ENCODE peak calls at places on chromosomes 6 and 20, in four cellular contexts. One of them, this sample, is unnamed.

GRCh38 chr6:36929607-36930006 is 24.9 kb upstream of the PI16 start:
- DNase-seq in spleen: no peak
- DNase-seq in transverse colon: no peak
- DNase-seq in HCT116: no peak
- DNase-seq in this sample: no peak

GRCh38 chr20:17969276-17969883 is 562 bp downstream of the MGME1 start:
- DNase-seq in spleen: no peak
- DNase-seq in transverse colon: peak; percentile 52
- DNase-seq in HCT116: no peak
- DNase-seq in this sample: no peak

GRCh38 chr20:728022-728944 is 40.0 kb downstream of the SLC52A3 start:
- DNase-seq in spleen: peak; percentile 74
- DNase-seq in transverse colon: peak; percentile 22
- DNase-seq in HCT116: no peak
- DNase-seq in this sample: no peak

GRCh38 chr6:84774174-84775158 is 10.1 kb upstream of the TBX18 start:
- DNase-seq in spleen: peak; percentile 70
- DNase-seq in transverse colon: no peak
- DNase-seq in HCT116: no peak
- DNase-seq in this sample: no peak

GRCh38 chr20:43824699-43825402 is 89.8 kb upstream of the TOX2 start:
- DNase-seq in spleen: peak; percentile 4
- DNase-seq in transverse colon: no peak
- DNase-seq in HCT116: no peak
- DNase-seq in this sample: no peak

GRCh38 chr20:5660346-5660745 is 89.9 kb upstream of the SHLD1 start:
- DNase-seq in spleen: no peak
- DNase-seq in transverse colon: no peak
- DNase-seq in HCT116: no peak
- DNase-seq in this sample: no peak

GRCh38 chr6:73585566-73586415 is 65.0 kb upstream of the EEF1A1 start:
- DNase-seq in spleen: no peak
- DNase-seq in transverse colon: peak; percentile 47
- DNase-seq in HCT116: peak; percentile 72
- DNase-seq in this sample: no peak

GRCh38 chr6:24584390-24584735 is 61.6 kb downstream of the KIAA0319 start:
- DNase-seq in spleen: no peak
- DNase-seq in transverse colon: no peak
- DNase-seq in HCT116: no peak
- DNase-seq in this sample: no peak

GRCh38 chr6:37323568-37323967 is 30.2 kb upstream of the RNF8 start:
- DNase-seq in spleen: no peak
- DNase-seq in transverse colon: no peak
- DNase-seq in HCT116: no peak
- DNase-seq in this sample: no peak

GRCh38 chr6:29647927-29648642 is 8.8 kb upstream of the MOG start:
- DNase-seq in spleen: no peak
- DNase-seq in transverse colon: no peak
- DNase-seq in HCT116: peak; percentile 48
- DNase-seq in this sample: no peak

GRCh38 chr6:41588083-41588482 is 41.9 kb downstream of the FOXP4 start:
- DNase-seq in spleen: no peak
- DNase-seq in transverse colon: no peak
- DNase-seq in HCT116: no peak
- DNase-seq in this sample: no peak

GRCh38 chr6:160917581-160917980 is 74.0 kb upstream of the MAP3K4 start:
- DNase-seq in spleen: no peak
- DNase-seq in transverse colon: no peak
- DNase-seq in HCT116: no peak
- DNase-seq in this sample: no peak

GRCh38 chr20:15380770-15381169 is 1043.4 kb upstream of the FLRT3 start:
- DNase-seq in spleen: no peak
- DNase-seq in transverse colon: no peak
- DNase-seq in HCT116: no peak
- DNase-seq in this sample: no peak

GRCh38 chr6:1179571-1180459 is 132.1 kb upstream of the FOXQ1 start:
- DNase-seq in spleen: no peak
- DNase-seq in transverse colon: no peak
- DNase-seq in HCT116: no peak
- DNase-seq in this sample: no peak

GRCh38 chr6:156777577-156777865 is 343 bp downstream of the ARID1B start:
- DNase-seq in spleen: no peak
- DNase-seq in transverse colon: no peak
- DNase-seq in HCT116: no peak
- DNase-seq in this sample: no peak

GRCh38 chr6:156777866-156778614 is 862 bp downstream of the ARID1B start:
- DNase-seq in spleen: peak; percentile 95
- DNase-seq in transverse colon: peak; percentile 47
- DNase-seq in HCT116: no peak
- DNase-seq in this sample: no peak

GRCh38 chr6:156776470-156776840 is 723 bp upstream of the ARID1B start:
- DNase-seq in spleen: no peak
- DNase-seq in transverse colon: no peak
- DNase-seq in HCT116: no peak
- DNase-seq in this sample: no peak

GRCh38 chr6:156775717-156776116 is 1.5 kb upstream of the ARID1B start:
- DNase-seq in spleen: no peak
- DNase-seq in transverse colon: no peak
- DNase-seq in HCT116: no peak
- DNase-seq in this sample: no peak

DNA sequence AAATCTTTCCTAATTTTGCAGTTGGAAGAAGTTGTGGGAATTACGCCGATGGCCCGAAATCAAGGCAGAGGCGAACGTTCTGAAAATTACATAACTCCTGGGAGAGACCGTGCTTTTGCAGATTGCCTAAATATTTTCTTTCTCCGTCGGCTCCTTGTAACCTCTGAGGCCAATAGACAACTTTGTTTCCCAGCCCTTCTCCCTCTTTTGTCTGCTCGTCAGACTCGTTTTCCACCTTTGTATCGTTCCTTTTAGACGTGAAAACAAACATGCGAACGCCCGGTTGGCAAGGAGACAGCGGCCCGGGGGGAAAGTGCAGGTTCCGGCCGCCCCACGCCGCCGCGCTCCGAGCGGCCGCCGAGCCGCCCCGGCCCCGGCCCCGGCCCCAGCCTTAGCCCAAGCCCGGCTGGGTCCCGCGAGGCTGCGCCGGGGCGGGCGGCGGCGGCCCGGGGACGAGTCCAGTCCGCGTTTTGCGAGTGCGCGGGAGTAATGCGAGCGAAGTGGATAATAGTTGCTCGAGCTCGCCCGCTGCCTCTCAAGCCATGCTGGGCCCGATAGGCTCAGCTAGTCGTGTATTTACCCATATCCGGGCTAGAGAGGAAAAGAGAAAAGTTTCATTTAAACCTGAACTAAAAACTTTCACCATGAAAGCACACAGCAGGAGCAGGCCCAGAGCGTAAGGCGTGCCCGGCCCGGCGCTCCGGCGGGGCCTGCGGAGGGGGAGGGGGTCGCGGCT is at the start of gene ARID1B:
- DNase-seq in spleen: peak; percentile 97
- DNase-seq in transverse colon: peak; percentile 88
- DNase-seq in HCT116: no peak
- DNase-seq in this sample: no peak
- TF ChIP-seq POLR2AphosphoS5 in spleen: peak; percentile 89
- TF ChIP-seq POLR2AphosphoS5 in transverse colon: peak; percentile 56
- TF ChIP-seq POLR2AphosphoS5 in HCT116: no peak
- TF ChIP-seq POLR2AphosphoS5 in this sample: peak; percentile 67

GRCh38 chr6:135922746-135923145 is 71.2 kb downstream of the PDE7B start:
- DNase-seq in spleen: no peak
- DNase-seq in transverse colon: no peak
- DNase-seq in HCT116: no peak
- DNase-seq in this sample: no peak
- H3K27ac ChIP-seq in spleen: no peak overlapping the region
- H3K27ac ChIP-seq in transverse colon: peak overlapping the region; percentile 62
- H3K27ac ChIP-seq in HCT116: no peak overlapping the region
- H3K27ac ChIP-seq in this sample: peak overlapping the region; percentile 23

DNA sequence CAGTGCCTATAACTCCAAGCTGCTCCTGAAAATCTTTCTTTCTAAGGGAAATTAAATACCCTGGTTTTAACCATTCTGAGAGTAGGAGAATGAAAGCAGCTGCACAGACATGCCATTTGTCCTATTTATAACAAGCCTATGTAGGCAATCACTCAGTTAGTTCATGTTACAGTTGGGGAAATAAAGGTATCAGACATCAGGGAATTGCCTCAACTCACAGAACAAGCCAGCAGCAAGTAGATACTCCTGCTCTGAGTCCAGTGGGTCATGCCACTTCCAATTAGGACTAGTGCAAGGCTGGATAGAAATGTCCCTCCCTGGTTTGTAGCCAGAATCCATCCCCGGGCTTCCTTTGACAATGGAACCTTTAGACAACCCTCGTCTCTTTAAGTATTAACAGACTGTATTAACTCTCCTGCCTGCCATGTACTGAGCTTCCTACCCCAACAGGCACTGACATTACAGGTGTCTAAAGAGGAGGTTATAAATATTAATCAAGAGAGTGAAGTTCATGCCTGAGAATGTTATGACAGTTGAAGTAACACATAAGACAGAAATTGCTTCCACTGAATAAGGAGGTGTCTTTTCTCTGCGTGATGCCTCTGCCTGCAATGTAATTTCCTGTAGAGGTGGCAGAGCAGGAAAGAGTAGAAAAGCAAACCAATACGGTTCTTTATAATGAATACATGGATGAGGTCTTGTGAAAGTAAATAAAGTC is 28.0 kb upstream of the MARCKS start:
- DNase-seq in spleen: no peak
- DNase-seq in transverse colon: no peak
- DNase-seq in HCT116: no peak
- DNase-seq in this sample: no peak
- TF ChIP-seq POLR2AphosphoS5 in spleen: no peak
- TF ChIP-seq POLR2AphosphoS5 in transverse colon: no peak
- TF ChIP-seq POLR2AphosphoS5 in HCT116: no peak
- TF ChIP-seq POLR2AphosphoS5 in this sample: no peak

GRCh38 chr6:30769088-30769852 is 24.9 kb upstream of the IER3 start:
- DNase-seq in spleen: no peak
- DNase-seq in transverse colon: peak; percentile 54
- DNase-seq in HCT116: peak; percentile 96
- DNase-seq in this sample: no peak

GRCh38 chr6:30767158-30767943 is 23.0 kb upstream of the IER3 start:
- DNase-seq in spleen: no peak
- DNase-seq in transverse colon: no peak
- DNase-seq in HCT116: no peak
- DNase-seq in this sample: no peak

GRCh38 chr6:30767944-30768301 is 23.6 kb upstream of the IER3 start:
- DNase-seq in spleen: no peak
- DNase-seq in transverse colon: no peak
- DNase-seq in HCT116: no peak
- DNase-seq in this sample: no peak

GRCh38 chr6:30769853-30770160 is 25.5 kb upstream of the IER3 start:
- DNase-seq in spleen: no peak
- DNase-seq in transverse colon: no peak
- DNase-seq in HCT116: no peak
- DNase-seq in this sample: no peak

DNA sequence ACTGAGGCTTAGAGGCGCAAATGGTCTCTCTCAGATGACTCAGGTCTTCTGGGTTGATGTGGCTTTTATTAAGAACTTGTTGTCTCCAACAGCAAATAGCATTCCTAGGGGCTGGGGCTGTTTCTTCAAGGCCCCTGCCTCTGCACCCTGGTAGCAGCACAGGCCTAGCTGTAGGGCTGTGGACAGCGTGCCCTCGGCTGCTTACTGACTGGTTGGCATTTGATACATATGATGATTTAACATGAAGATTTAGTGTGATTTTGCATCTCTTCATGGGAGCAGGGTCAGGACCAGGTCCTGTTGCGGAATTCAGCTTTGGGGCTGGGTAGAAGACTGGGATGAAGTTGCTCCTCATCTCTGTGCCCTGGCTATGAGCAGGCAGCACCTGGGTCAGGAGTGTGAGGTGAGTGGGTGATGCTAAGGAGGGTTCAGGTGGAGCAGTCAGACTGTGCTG is 24.3 kb upstream of the IER3 start:
- DNase-seq in spleen: no peak
- DNase-seq in transverse colon: no peak
- DNase-seq in HCT116: no peak
- DNase-seq in this sample: no peak
- H3K27ac ChIP-seq in spleen: peak overlapping the region; percentile 54
- H3K27ac ChIP-seq in transverse colon: no peak overlapping the region
- H3K27ac ChIP-seq in HCT116: peak overlapping the region; percentile 76
- H3K27ac ChIP-seq in this sample: peak overlapping the region; percentile 63

DNA sequence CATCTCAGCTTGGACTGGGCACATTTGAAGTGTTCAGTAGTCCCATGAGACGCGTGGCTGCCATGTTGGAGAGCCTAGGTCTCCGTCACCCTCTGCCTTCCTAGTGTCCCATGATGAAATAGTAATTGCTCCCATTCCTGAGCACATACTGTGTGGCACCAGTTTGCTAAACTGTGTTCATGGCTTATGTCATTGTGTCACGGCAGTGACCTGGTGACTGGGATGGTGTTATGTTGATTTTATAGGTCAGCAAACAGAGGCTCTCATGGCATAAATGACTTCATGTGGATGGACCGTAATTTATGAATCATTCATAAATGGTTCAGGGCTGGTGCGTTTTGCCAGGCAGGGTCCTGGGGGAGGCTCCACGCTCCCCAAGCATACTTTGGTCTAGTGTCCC is 3.8 kb downstream of the BCAS4 start:
- DNase-seq in spleen: peak; percentile 31
- DNase-seq in transverse colon: no peak
- DNase-seq in HCT116: no peak
- DNase-seq in this sample: no peak
- TF ChIP-seq POLR2AphosphoS5 in spleen: no peak
- TF ChIP-seq POLR2AphosphoS5 in transverse colon: no peak
- TF ChIP-seq POLR2AphosphoS5 in HCT116: no peak
- TF ChIP-seq POLR2AphosphoS5 in this sample: no peak

GRCh38 chr6:125790403-125791150 is at the start of gene NCOA7:
- DNase-seq in spleen: peak; percentile 97
- DNase-seq in transverse colon: peak; percentile 82
- DNase-seq in HCT116: no peak
- DNase-seq in this sample: no peak

GRCh38 chr6:125789576-125790402 is 971 bp upstream of the NCOA7 start:
- DNase-seq in spleen: peak; percentile 85
- DNase-seq in transverse colon: peak; percentile 58
- DNase-seq in HCT116: no peak
- DNase-seq in this sample: peak; percentile 90

GRCh38 chr6:125787791-125788190 is 3.0 kb upstream of the NCOA7 start:
- DNase-seq in spleen: no peak
- DNase-seq in transverse colon: no peak
- DNase-seq in HCT116: no peak
- DNase-seq in this sample: no peak

GRCh38 chr6:125791151-125791819 is 525 bp downstream of the NCOA7 start:
- DNase-seq in spleen: peak; percentile 76
- DNase-seq in transverse colon: peak; percentile 46
- DNase-seq in HCT116: no peak
- DNase-seq in this sample: no peak

DNA sequence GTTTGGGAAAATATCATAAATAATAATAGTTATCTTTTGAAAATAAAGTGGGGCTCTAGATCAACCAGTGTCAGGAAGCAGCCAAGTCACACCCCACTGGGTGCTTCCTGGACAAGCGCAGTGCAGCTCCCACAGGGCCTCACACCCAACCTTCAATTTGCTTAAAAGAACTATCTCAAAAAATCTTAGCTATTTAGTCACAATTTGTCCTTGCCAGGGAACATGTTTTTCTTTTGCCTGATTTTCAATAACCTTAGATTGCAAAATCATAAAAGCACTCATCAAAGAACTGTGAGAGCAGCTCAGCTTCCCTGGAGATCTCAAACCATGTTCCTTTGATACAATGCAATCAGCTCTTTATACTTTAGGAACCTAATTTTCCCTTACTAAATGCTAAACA is 1.6 kb upstream of the NCOA7 start:
- DNase-seq in spleen: peak; percentile 73
- DNase-seq in transverse colon: no peak
- DNase-seq in HCT116: no peak
- DNase-seq in this sample: no peak
- H3K27ac ChIP-seq in spleen: peak overlapping the region; percentile 97
- H3K27ac ChIP-seq in transverse colon: peak overlapping the region; percentile 98
- H3K27ac ChIP-seq in HCT116: no peak overlapping the region
- H3K27ac ChIP-seq in this sample: peak overlapping the region; percentile 97

GRCh38 chr20:62389601-62390087 is 2.7 kb downstream of the RPS21 start:
- DNase-seq in spleen: no peak
- DNase-seq in transverse colon: no peak
- DNase-seq in HCT116: no peak
- DNase-seq in this sample: no peak
- TF ChIP-seq POLR2AphosphoS5 in spleen: no peak
- TF ChIP-seq POLR2AphosphoS5 in transverse colon: no peak
- TF ChIP-seq POLR2AphosphoS5 in HCT116: no peak
- TF ChIP-seq POLR2AphosphoS5 in this sample: no peak